ENCODE peak calls at places on chromosomes 2 and 18, in eight cellular contexts. I is lung; K is naive thymus-derived CD4-positive, alpha-beta T cell; G is fibroblast of lung; N is OCI-LY7; Q is left ventricle myocardium inferior; C is H7; P is Caco-2. A is an unnamed sample.

GRCh38 chr2:65097844-65098243 is 32.1 kb downstream of the RAB1A start:
- DNase-seq in G (no peak), K (no peak), N (no peak), Q (no peak), C (no peak), P (no peak), I (no peak), A (no peak)

GRCh38 chr2:220562375-220563140 is 935.1 kb downstream of the SLC4A3 start:
- DNase-seq in Q (no peak), G (no peak), P (no peak), I (no peak), K (no peak), N (no peak), C (no peak), A (no peak)

GRCh38 chr18:7871560-7872456 is 304.7 kb downstream of the PTPRM start:
- DNase-seq in P (peak; percentile 33), N (no peak), K (no peak), G (peak; percentile 42), C (no peak), Q (no peak), I (peak; percentile 68), A (no peak)

GRCh38 chr2:183607995-183608394 is 483.8 kb downstream of the NUP35 start:
- DNase-seq in N (no peak), P (no peak), Q (no peak), K (no peak), G (no peak), C (no peak), I (no peak), A (no peak)

GRCh38 chr2:223315813-223316212 is 263.8 kb downstream of the KCNE4 start:
- DNase-seq in C (no peak), N (no peak), P (no peak), K (no peak), Q (no peak), G (no peak), I (no peak), A (no peak)

GRCh38 chr2:173708757-173709156 is 256.4 kb downstream of the SP3 start:
- DNase-seq in P (no peak), N (no peak), K (no peak), G (peak; percentile 68), Q (no peak), C (no peak), I (no peak), A (no peak)

GRCh38 chr18:40821596-40822243 is 1133.3 kb upstream of the PIK3C3 start:
- DNase-seq in G (no peak), N (no peak), C (no peak), Q (no peak), I (no peak), K (no peak), P (no peak), A (no peak)

GRCh38 chr2:71277536-71278103 is 50.7 kb upstream of the PAIP2B start:
- DNase-seq in K (no peak), I (no peak), G (no peak), C (peak; percentile 68), P (peak; percentile 81), N (peak; percentile 40), Q (peak; percentile 72), A (no peak)

GRCh38 chr18:3458378-3458777 is 8.4 kb downstream of the TGIF1 start:
- DNase-seq in C (no peak), P (no peak), G (no peak), K (no peak), N (no peak), I (no peak), Q (no peak), A (peak; percentile 46)

GRCh38 chr2:69693472-69694450 is 48.2 kb upstream of the ANXA4 start:
- DNase-seq in C (no peak), I (no peak), K (no peak), Q (no peak), G (no peak), N (peak; percentile 75), P (no peak), A (peak; percentile 22)

GRCh38 chr2:168346725-168347477 is 99.5 kb upstream of the STK39 start:
- DNase-seq in K (peak; percentile 36), N (peak; percentile 31), G (peak; percentile 74), C (peak; percentile 60), P (peak; percentile 77), I (peak; percentile 68), Q (peak; percentile 42), A (peak; percentile 72)

GRCh38 chr18:24491882-24492281 is 31.4 kb downstream of the HRH4 start:
- DNase-seq in K (no peak), Q (no peak), C (no peak), N (peak; percentile 84), G (no peak), P (no peak), I (no peak), A (no peak)

GRCh38 chr2:231672617-231673347 is 35.5 kb upstream of the PTMA start:
- DNase-seq in P (peak; percentile 48), N (peak; percentile 99), K (no peak), I (peak; percentile 74), G (peak; percentile 60), Q (no peak), C (peak; percentile 92), A (no peak)

GRCh38 chr2:191376981-191377629 is 131.9 kb downstream of the MYO1B start:
- DNase-seq in K (no peak), C (no peak), N (no peak), Q (peak; percentile 50), P (peak; percentile 44), I (peak; percentile 74), G (peak; percentile 90), A (no peak)

GRCh38 chr2:10380048-10380926 is 67.8 kb downstream of the ODC1 start:
- DNase-seq in I (no peak), G (peak; percentile 59), Q (no peak), N (peak; percentile 26), K (no peak), P (no peak), C (no peak), A (peak; percentile 24)

GRCh38 chr2:1492696-1493095 is 79.4 kb downstream of the TPO start:
- DNase-seq in G (no peak), P (no peak), I (no peak), N (no peak), C (no peak), Q (no peak), K (no peak), A (no peak)

GRCh38 chr2:28683100-28683706 is 68.4 kb upstream of the PPP1CB start:
- DNase-seq in G (peak; percentile 88), C (peak; percentile 58), Q (peak; percentile 89), P (peak; percentile 91), I (peak; percentile 72), K (no peak), N (no peak), A (no peak)

GRCh38 chr18:5463390-5463789 is 80.4 kb downstream of the EPB41L3 start:
- DNase-seq in K (no peak), Q (peak; percentile 54), N (no peak), C (no peak), I (peak; percentile 61), G (peak; percentile 93), P (no peak), A (no peak)

GRCh38 chr2:190864375-190864774 is 16.2 kb upstream of the GLS start:
- DNase-seq in N (no peak), K (no peak), P (no peak), Q (no peak), G (peak; percentile 33), I (no peak), C (no peak), A (no peak)

GRCh38 chr18:939167-939566 is 34.5 kb downstream of the ADCYAP1 start:
- DNase-seq in K (no peak), G (no peak), Q (no peak), P (peak; percentile 9), C (peak; percentile 62), N (no peak), I (no peak), A (no peak)

GRCh38 chr18:10290244-10291240 is 163.9 kb upstream of the APCDD1 start:
- DNase-seq in K (no peak), G (peak; percentile 11), C (no peak), Q (no peak), N (no peak), P (no peak), I (no peak), A (no peak)

GRCh38 chr18:1480309-1480708 is 575.6 kb downstream of the ADCYAP1 start:
- DNase-seq in G (no peak), P (no peak), K (no peak), C (no peak), Q (no peak), I (no peak), N (no peak), A (no peak)

GRCh38 chr2:63871864-63872263 is 30.2 kb downstream of the UGP2 start:
- DNase-seq in G (peak; percentile 75), Q (no peak), I (no peak), P (no peak), N (no peak), K (no peak), C (no peak), A (no peak)
- H3K36me3 ChIP-seq in G (no peaks in the 10 kb centered on the region), Q (peaks cover 20% of the 10 kb centered on the region), I (peaks cover 22% of the 10 kb centered on the region), P (peaks cover 4% of the 10 kb centered on the region), N (peaks cover 84% of the 10 kb centered on the region), K (no peaks in the 10 kb centered on the region), C (peaks cover 31% of the 10 kb centered on the region), A (peaks cover 46% of the 10 kb centered on the region)

DNA sequence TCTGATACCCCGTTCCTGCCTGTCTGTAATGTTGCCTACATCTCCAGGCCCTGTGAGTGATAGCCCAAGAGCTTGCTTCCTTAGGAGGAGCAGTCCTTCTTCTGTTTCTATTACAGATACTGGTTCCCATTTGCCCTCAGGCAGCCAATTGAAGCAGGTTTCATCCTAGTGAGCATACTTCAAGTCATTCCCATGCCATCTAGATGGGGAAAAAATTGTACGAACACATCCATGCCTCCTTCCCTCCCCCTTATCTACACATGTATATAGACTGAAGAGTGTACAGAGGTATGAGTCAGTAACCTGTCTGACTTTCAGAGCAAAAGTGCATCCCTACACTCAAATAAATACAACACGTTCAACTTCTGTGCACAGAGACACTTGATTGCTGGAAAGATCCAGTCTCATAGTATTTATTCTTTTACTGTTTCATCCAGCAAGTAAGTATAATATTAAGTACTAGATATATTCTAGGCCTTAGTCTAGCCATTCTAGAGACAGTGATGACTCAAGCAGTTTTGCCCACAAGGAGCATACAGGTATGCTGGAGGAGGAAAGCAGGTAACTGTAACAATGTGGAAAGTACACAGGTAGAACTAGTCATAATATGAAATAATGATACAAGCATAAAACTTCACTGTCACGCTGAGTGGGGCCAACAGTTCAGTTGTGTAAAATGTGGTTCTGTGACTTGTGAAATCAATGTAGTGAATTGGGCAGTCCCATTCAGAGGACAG is 153.4 kb downstream of the MGAT5 start:
- DNase-seq in P (no peak), I (no peak), N (no peak), K (no peak), C (no peak), G (no peak), Q (no peak), A (no peak)
- H3K36me3 ChIP-seq in P (no peaks in the 10 kb centered on the region), I (no peaks in the 10 kb centered on the region), N (peaks cover 61% of the 10 kb centered on the region), K (no peaks in the 10 kb centered on the region), C (no peaks in the 10 kb centered on the region), G (peaks cover 4% of the 10 kb centered on the region), Q (peaks cover 12% of the 10 kb centered on the region), A (peaks cover 37% of the 10 kb centered on the region)

GRCh38 chr2:96828436-96828835 is 12.4 kb downstream of the CNNM3 start:
- DNase-seq in C (no peak), K (no peak), P (no peak), G (no peak), N (no peak), I (no peak), Q (no peak), A (no peak)
- H3K36me3 ChIP-seq in C (peaks cover 34% of the 10 kb centered on the region), K (peaks cover 17% of the 10 kb centered on the region), P (peaks cover 19% of the 10 kb centered on the region), G (peaks cover 10% of the 10 kb centered on the region), N (peaks cover 85% of the 10 kb centered on the region), I (no peaks in the 10 kb centered on the region), Q (peaks cover 91% of the 10 kb centered on the region), A (peaks cover 91% of the 10 kb centered on the region)

DNA sequence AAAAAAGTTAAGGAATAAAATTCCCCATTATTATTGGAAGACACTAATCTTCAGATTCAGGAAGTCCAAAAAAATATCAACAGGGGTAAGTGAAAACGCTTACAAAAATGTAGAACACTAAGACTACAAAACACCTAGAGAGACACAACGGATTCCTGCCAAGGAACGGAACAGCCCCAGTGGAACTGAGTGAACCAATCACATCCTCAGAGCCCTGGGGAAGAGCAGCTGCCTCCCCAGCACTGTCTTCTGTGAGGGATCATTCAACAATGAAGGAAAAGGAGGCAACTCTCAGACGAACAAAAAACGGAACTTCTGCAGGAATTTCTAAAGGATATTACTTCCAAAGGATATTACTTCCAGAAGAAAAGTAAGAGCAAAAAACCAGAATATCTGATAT is 82.0 kb downstream of the HDAC4 start:
- DNase-seq in N (no peak), Q (no peak), I (no peak), G (peak; percentile 14), P (no peak), K (no peak), C (no peak), A (no peak)
- H3K36me3 ChIP-seq in N (no peaks in the 10 kb centered on the region), Q (no peaks in the 10 kb centered on the region), I (no peaks in the 10 kb centered on the region), G (no peaks in the 10 kb centered on the region), P (no peaks in the 10 kb centered on the region), K (no peaks in the 10 kb centered on the region), C (peaks cover 2% of the 10 kb centered on the region), A (no peaks in the 10 kb centered on the region)